ENCODE peak calls at places on chromosomes 11 and 22, in seven cellular contexts. F is mucosa of descending colon, X is fibroblast of lung, A is astrocyte of the spinal cord, O is choroid plexus epithelial cell, B is mammary epithelial cell, P is thyroid gland. G is an unnamed sample.

GRCh38 chr11:19953342-19953741 is 206.9 kb downstream of the DBX1 start:
- DNase-seq in P (no peak), X (peak; percentile 35), B (peak; percentile 71), O (peak; percentile 64), F (no peak), A (peak; percentile 63), G (peak; percentile 85)

GRCh38 chr11:133886029-133886428 is 40.7 kb upstream of the SPATA19 start:
- DNase-seq in A (no peak), F (no peak), B (no peak), P (no peak), O (no peak), X (no peak), G (no peak)

GRCh38 chr11:45248501-45249011 is 37.6 kb downstream of the SYT13 start:
- DNase-seq in X (no peak), B (no peak), A (no peak), P (no peak), F (no peak), O (no peak), G (no peak)

GRCh38 chr22:48754611-48755331 is 1072.9 kb downstream of the BRD1 start:
- DNase-seq in P (no peak), O (no peak), F (no peak), A (no peak), X (no peak), B (no peak), G (no peak)

GRCh38 chr11:123674297-123674696 is 19.9 kb upstream of the SCN3B start:
- DNase-seq in F (no peak), O (no peak), A (no peak), B (peak; percentile 76), P (no peak), X (no peak), G (no peak)

GRCh38 chr11:126925321-126926093 is 75.1 kb downstream of the KIRREL3 start:
- DNase-seq in X (no peak), F (no peak), O (no peak), B (peak; percentile 66), P (no peak), A (no peak), G (no peak)

GRCh38 chr11:8247312-8247711 is 16.4 kb downstream of the LMO1 start:
- DNase-seq in O (no peak), B (no peak), A (no peak), F (peak; percentile 40), X (no peak), P (no peak), G (no peak)

GRCh38 chr11:113475160-113475761 is at the start of gene DRD2:
- DNase-seq in F (peak; percentile 9), O (peak; percentile 21), B (peak; percentile 24), P (no peak), A (no peak), X (no peak), G (peak; percentile 7)

GRCh38 chr11:116600930-116601329 is 171.9 kb downstream of the BUD13 start:
- DNase-seq in O (no peak), A (no peak), B (no peak), F (no peak), P (no peak), X (no peak), G (no peak)

GRCh38 chr11:536841-537621 is at the start of gene LRRC56:
- DNase-seq in P (peak; percentile 91), O (peak; percentile 87), F (peak; percentile 95), X (peak; percentile 83), B (peak; percentile 58), A (peak; percentile 85), G (peak; percentile 86)
- H3K4me3 ChIP-seq in P (peak within 1 kb of the TSS; percentile 14), O (peak within 1 kb of the TSS; percentile 49), F (peak within 1 kb of the TSS; percentile 9), X (peak within 1 kb of the TSS; percentile 24), B (peak within 1 kb of the TSS; percentile 44), A (peak within 1 kb of the TSS; percentile 27), G (peak within 1 kb of the TSS; percentile 18)

DNA sequence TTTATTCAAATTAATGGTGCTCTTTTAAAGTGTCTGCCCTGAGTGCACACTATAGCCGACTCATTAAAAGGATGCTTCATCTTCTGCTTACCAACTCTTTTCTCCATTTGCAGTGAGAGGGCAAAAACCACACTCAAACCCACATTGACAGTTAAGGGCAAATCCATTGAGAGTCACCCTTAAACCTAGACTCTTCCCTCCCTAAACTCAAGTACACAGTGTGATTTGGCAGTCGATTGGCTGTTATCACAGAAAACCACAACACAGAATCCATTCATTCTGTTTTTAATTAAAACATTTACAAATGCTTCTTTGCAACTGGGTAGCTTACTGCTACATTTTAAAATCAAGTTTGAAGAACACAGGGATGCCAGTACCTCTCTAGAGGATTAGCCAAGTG is 120.0 kb downstream of the CADM1 start:
- DNase-seq in A (no peak), X (no peak), P (no peak), O (no peak), B (no peak), F (no peak), G (no peak)
- TF ChIP-seq CTCF in A (no peak), X (no peak), P (no peak), O (no peak), B (no peak), F (no peak), G (no peak)

GRCh38 chr11:131840542-131840941 is 470.1 kb downstream of the NTM start:
- DNase-seq in X (no peak), F (no peak), P (no peak), A (no peak), B (no peak), O (no peak), G (no peak)

GRCh38 chr11:131841028-131841427 is 470.6 kb downstream of the NTM start:
- DNase-seq in O (peak; percentile 15), P (no peak), B (no peak), F (no peak), X (peak; percentile 57), A (no peak), G (no peak)

GRCh38 chr11:131839326-131839725 is 468.9 kb downstream of the NTM start:
- DNase-seq in O (no peak), X (no peak), P (no peak), A (no peak), B (no peak), F (no peak), G (no peak)

GRCh38 chr11:131837562-131837961 is 467.1 kb downstream of the NTM start:
- DNase-seq in F (no peak), P (no peak), O (no peak), X (no peak), B (no peak), A (no peak), G (no peak)

DNA sequence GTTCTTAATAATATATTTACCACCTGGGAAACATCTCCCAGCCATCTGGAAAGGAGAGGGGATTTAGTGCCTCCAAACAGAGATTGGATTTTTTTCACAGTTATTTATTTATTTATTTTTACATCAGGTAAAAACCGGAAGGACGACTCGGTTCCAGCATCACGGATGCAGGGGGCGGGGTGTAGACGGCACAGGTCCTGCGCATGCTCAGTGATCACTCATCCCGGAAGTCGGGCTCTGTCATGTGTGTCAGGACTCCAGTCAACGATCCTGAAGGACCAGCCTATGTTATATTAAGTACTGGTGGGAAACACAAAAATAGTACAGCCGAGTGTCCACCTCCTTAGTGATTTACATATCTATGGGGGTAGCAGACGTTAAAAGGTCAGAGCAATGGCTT is 467.6 kb downstream of the NTM start:
- DNase-seq in B (no peak), X (no peak), A (no peak), P (no peak), O (no peak), F (no peak), G (no peak)
- H3K4me3 ChIP-seq in B (no peak overlapping the region), X (no peak overlapping the region), A (no peak overlapping the region), P (no peak overlapping the region), O (no peak overlapping the region), F (no peak overlapping the region), G (no peak overlapping the region)

GRCh38 chr22:32444068-32444467 is 20.2 kb downstream of the BPIFC start:
- DNase-seq in X (no peak), P (no peak), O (peak; percentile 23), F (peak; percentile 51), B (peak; percentile 25), A (no peak), G (peak; percentile 5)
- TF ChIP-seq CTCF in X (no peak), P (no peak), O (peak; percentile 49), F (no peak), B (peak; percentile 36), A (peak; percentile 4), G (no peak)